ENCODE peak calls at places on chromosome 4, in five cellular contexts. V is colonic mucosa; Q is effector memory CD4-positive, alpha-beta T cell; I is HepG2; P is lower lobe of right lung. U is an unnamed sample.

GRCh38 chr4:10033191-10033881 is 12.0 kb upstream of the SLC2A9 start:
- DNase-seq in V (no peak), Q (no peak), I (no peak), P (no peak), U (no peak)

GRCh38 chr4:99300934-99301333 is 10.1 kb upstream of the ADH1A start:
- DNase-seq in V (peak; percentile 71), Q (no peak), I (peak; percentile 58), P (peak; percentile 71), U (peak; percentile 39)

GRCh38 chr4:13359809-13360208 is 124.3 kb downstream of the RAB28 start:
- DNase-seq in V (no peak), Q (no peak), I (no peak), P (no peak), U (no peak)

GRCh38 chr4:39354178-39354503 is 12.0 kb downstream of the RFC1 start:
- DNase-seq in V (no peak), Q (no peak), I (no peak), P (no peak), U (peak; percentile 85)

GRCh38 chr4:184824776-184825393 is 883 bp downstream of the ACSL1 start:
- DNase-seq in V (no peak), Q (peak; percentile 2), I (no peak), P (no peak), U (peak; percentile 46)

GRCh38 chr4:4637710-4638109 is 95.9 kb upstream of the STX18 start:
- DNase-seq in V (no peak), Q (no peak), I (no peak), P (no peak), U (no peak)

GRCh38 chr4:169707958-169708643 is 49.6 kb downstream of the HPF1 start:
- DNase-seq in V (no peak), Q (no peak), I (no peak), P (no peak), U (no peak)

GRCh38 chr4:105594094-105595010 is 41.9 kb downstream of the ARHGEF38 start:
- DNase-seq in V (no peak), Q (no peak), I (peak; percentile 34), P (no peak), U (peak; percentile 70)

GRCh38 chr4:42617030-42617429 is 39.9 kb downstream of the ATP8A1 start:
- DNase-seq in V (no peak), Q (no peak), I (no peak), P (no peak), U (no peak)

GRCh38 chr4:186248643-186249042 is 17.3 kb upstream of the F11 start:
- DNase-seq in V (no peak), Q (no peak), I (no peak), P (no peak), U (no peak)

GRCh38 chr4:7161721-7162214 is 30.6 kb upstream of the SORCS2 start:
- DNase-seq in V (peak; percentile 13), Q (no peak), I (no peak), P (no peak), U (no peak)

GRCh38 chr4:72312032-72312650 is 256.9 kb downstream of the ADAMTS3 start:
- DNase-seq in V (peak; percentile 32), Q (no peak), I (peak; percentile 1), P (peak; percentile 44), U (peak; percentile 5)

DNA sequence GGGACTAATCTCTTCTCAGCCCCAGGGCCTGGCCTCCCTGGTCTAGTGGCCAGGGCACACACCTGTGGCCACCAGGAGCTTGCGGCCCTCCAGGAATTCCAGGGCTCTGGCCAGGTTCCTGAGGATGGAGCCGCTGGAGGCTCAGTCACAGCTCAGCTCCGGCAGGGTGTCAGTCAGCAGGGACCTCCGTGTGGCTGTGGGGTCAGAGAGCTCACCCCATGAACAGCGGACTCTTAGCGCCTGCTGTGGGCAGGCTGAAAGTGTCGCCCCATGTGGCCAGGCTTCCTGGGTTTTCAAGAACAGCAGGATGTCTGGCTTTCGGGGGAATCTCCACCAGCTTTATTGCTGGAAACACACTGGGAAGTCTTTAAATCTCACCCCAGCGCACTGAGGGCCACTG is 19.3 kb upstream of the SH3TC1 start:
- DNase-seq in V (no peak), Q (no peak), I (no peak), P (no peak), U (no peak)
- H3K4me3 ChIP-seq in V (no peak overlapping the region), Q (no peak overlapping the region), I (no peak overlapping the region), P (no peak overlapping the region), U (no peak overlapping the region)

GRCh38 chr4:107468812-107469211 is 251.2 kb downstream of the PAPSS1 start:
- DNase-seq in V (no peak), Q (no peak), I (no peak), P (no peak), U (no peak)
- H3K27ac ChIP-seq in V (no peak overlapping the region), Q (no peak overlapping the region), I (no peak overlapping the region), P (no peak overlapping the region), U (no peak overlapping the region)

GRCh38 chr4:148110169-148110568 is 332.0 kb downstream of the NR3C2 start:
- DNase-seq in V (no peak), Q (no peak), I (no peak), P (no peak), U (no peak)

GRCh38 chr4:148114436-148114835 is 327.8 kb downstream of the NR3C2 start:
- DNase-seq in V (no peak), Q (no peak), I (no peak), P (no peak), U (no peak)

GRCh38 chr4:148108776-148109175 is 333.4 kb downstream of the NR3C2 start:
- DNase-seq in V (no peak), Q (no peak), I (no peak), P (no peak), U (no peak)

GRCh38 chr4:148112231-148112982 is 329.8 kb downstream of the NR3C2 start:
- DNase-seq in V (no peak), Q (no peak), I (no peak), P (no peak), U (no peak)

GRCh38 chr4:148109216-148109615 is 333.0 kb downstream of the NR3C2 start:
- DNase-seq in V (no peak), Q (no peak), I (no peak), P (no peak), U (no peak)
- H3K4me3 ChIP-seq in V (no peak overlapping the region), Q (no peak overlapping the region), I (no peak overlapping the region), P (no peak overlapping the region), U (no peak overlapping the region)

DNA sequence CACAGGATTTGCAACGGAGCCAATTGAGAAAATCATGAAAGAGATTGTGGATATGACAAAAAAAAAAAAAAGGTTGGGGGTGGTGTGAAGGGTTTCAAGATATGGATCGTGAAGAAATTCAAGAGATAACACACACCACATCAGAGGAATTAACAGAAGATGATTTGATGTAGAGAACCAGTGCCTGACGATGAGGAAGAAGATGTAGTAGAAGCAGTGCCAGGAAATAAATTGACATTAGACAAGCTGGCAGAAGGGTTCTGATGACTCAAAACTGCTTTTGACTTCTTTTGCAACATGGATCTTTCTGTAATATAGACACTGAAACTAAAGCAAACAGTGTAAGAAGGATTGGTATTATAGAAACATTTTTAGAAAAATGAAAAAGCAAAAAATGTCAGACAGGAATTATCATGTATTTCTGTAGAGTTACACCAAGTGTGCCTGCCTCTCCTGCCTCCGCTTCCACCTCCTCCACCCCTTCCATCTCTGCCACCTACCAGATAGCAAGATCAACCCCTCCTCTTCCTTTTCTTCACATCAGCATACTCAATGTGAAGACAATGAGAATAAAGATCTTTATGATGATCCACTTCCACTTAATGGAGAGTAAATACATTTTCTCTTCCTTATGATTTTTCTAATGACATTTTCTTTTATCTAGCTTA is 127.5 kb upstream of the OTUD4 start:
- DNase-seq in V (no peak), Q (no peak), I (no peak), P (no peak), U (no peak)
- H3K27ac ChIP-seq in V (no peak overlapping the region), Q (no peak overlapping the region), I (no peak overlapping the region), P (no peak overlapping the region), U (no peak overlapping the region)